ENCODE peak calls at places on chromosomes 11 and 22, in ten cellular contexts. V, Z, J, K, M, I, N, S, T and Q are unnamed samples.

GRCh38 chr11:116791002-116791812 is 472 bp downstream of the APOA5 start:
- DNase-seq in S (no peak), M (peak; percentile 86), Z (peak; percentile 86), J (peak; percentile 69), I (peak; percentile 74), N (peak; percentile 86), K (peak; percentile 77), V (peak; percentile 85), T (peak; percentile 86), Q (peak; percentile 76)

GRCh38 chr11:76672431-76673163 is 2.0 kb upstream of the LRRC32 start:
- DNase-seq in I (no peak), S (no peak), K (peak; percentile 72), V (no peak), T (no peak), N (no peak), M (no peak), Z (no peak), J (no peak), Q (no peak)

GRCh38 chr11:58647141-58647699 is 24.8 kb downstream of the CNTF start:
- DNase-seq in N (no peak), I (no peak), J (no peak), V (no peak), K (no peak), Z (no peak), M (no peak), T (no peak), S (no peak), Q (no peak)

GRCh38 chr11:118671254-118671653 is 8.2 kb downstream of the TREH start:
- DNase-seq in T (no peak), V (no peak), S (no peak), J (no peak), Z (no peak), N (no peak), I (no peak), K (no peak), M (no peak), Q (no peak)

GRCh38 chr11:68870470-68870869 is 28.8 kb upstream of the CPT1A start:
- DNase-seq in N (no peak), M (no peak), T (no peak), V (peak; percentile 21), J (peak; percentile 40), Z (no peak), S (no peak), I (no peak), K (no peak), Q (peak; percentile 24)

GRCh38 chr11:71186861-71187260 is 65.5 kb downstream of the SHANK2 start:
- DNase-seq in I (no peak), K (no peak), Z (no peak), N (no peak), V (no peak), M (no peak), T (no peak), S (no peak), J (no peak), Q (no peak)

GRCh38 chr11:99424313-99425084 is 403.8 kb downstream of the CNTN5 start:
- DNase-seq in V (no peak), Z (no peak), N (no peak), S (no peak), I (no peak), J (no peak), T (no peak), K (no peak), M (peak; percentile 51), Q (no peak)

GRCh38 chr11:27468209-27468608 is 4.4 kb downstream of the LGR4 start:
- DNase-seq in V (no peak), N (no peak), S (no peak), M (no peak), T (no peak), I (no peak), J (peak; percentile 78), K (no peak), Z (no peak), Q (peak; percentile 96)

GRCh38 chr22:38112361-38112760 is 1.9 kb upstream of the BAIAP2L2 start:
- DNase-seq in S (no peak), T (peak; percentile 19), K (no peak), J (no peak), I (no peak), M (no peak), Z (no peak), V (no peak), N (no peak), Q (no peak)

GRCh38 chr22:39241632-39242388 is 3.0 kb downstream of the PDGFB start:
- DNase-seq in N (no peak), S (no peak), I (no peak), K (no peak), J (no peak), T (no peak), M (no peak), V (no peak), Z (peak; percentile 65), Q (no peak)

DNA sequence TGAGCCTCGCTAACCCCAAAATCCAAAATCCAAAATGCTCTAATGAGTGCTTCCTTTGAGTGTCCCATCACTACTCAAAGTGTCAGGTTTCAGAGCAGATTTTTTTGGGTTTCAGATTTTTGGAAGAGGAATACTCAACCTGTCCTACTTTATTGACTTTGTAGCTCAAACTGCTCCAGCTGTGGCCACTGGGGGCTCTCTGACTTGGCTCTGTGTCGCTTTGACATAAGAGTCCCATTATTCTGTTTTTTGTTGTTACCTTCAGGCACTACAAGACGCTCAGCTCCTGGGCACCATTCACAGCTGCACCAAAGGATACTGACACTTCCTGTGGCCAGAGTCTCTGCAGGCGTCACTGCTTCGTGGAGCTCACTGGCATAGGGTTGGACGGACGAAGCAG is 41.1 kb downstream of the PHF21B start:
- DNase-seq in V (no peak), S (no peak), Z (no peak), T (no peak), K (no peak), M (no peak), N (no peak), I (no peak), J (no peak), Q (no peak)
- TF ChIP-seq CTCF in V (no peak), S (no peak), Z (no peak), T (no peak), K (peak; percentile 41), M (no peak), N (no peak), I (no peak), J (no peak), Q (no peak)

GRCh38 chr11:13210424-13210823 is 67.2 kb upstream of the BMAL1 start:
- DNase-seq in V (peak; percentile 79), M (no peak), T (peak; percentile 41), Z (peak; percentile 68), I (peak; percentile 69), K (peak; percentile 30), N (peak; percentile 73), J (peak; percentile 91), S (no peak), Q (peak; percentile 90)

GRCh38 chr11:13207270-13207664 is 70.3 kb upstream of the BMAL1 start:
- DNase-seq in N (no peak), T (no peak), I (no peak), S (no peak), K (no peak), M (no peak), V (no peak), J (no peak), Z (no peak), Q (no peak)

GRCh38 chr11:13209379-13209778 is 68.2 kb upstream of the BMAL1 start:
- DNase-seq in N (no peak), M (no peak), K (no peak), S (no peak), T (no peak), J (no peak), V (no peak), I (no peak), Z (no peak), Q (no peak)

GRCh38 chr11:13207665-13208594 is 69.7 kb upstream of the BMAL1 start:
- DNase-seq in J (peak; percentile 96), M (no peak), N (no peak), V (peak; percentile 46), Z (no peak), K (no peak), T (peak; percentile 27), S (no peak), I (peak; percentile 63), Q (peak; percentile 94)

GRCh38 chr11:13208921-13209320 is 68.7 kb upstream of the BMAL1 start:
- DNase-seq in K (no peak), J (no peak), M (no peak), V (no peak), S (no peak), T (no peak), I (no peak), N (no peak), Z (no peak), Q (peak; percentile 75)
- H3K4me3 ChIP-seq in K (no peak overlapping the region), J (no peak overlapping the region), M (no peak overlapping the region), V (no peak overlapping the region), S (no peak overlapping the region), T (no peak overlapping the region), I (no peak overlapping the region), N (no peak overlapping the region), Z (no peak overlapping the region), Q (no peak overlapping the region)

GRCh38 chr11:1763796-1764661 is at the start of gene CTSD:
- DNase-seq in K (peak; percentile 86), J (peak; percentile 72), I (peak; percentile 90), S (no peak), M (peak; percentile 94), T (peak; percentile 94), Z (peak; percentile 92), V (peak; percentile 90), N (peak; percentile 94), Q (peak; percentile 86)

GRCh38 chr11:1768141-1768469 is 4.4 kb upstream of the CTSD start:
- DNase-seq in K (no peak), T (no peak), J (no peak), I (no peak), S (no peak), V (no peak), Z (no peak), N (no peak), M (no peak), Q (no peak)

GRCh38 chr11:1767399-1768140 is 3.8 kb upstream of the CTSD start:
- DNase-seq in T (no peak), I (no peak), M (no peak), V (no peak), S (no peak), Z (no peak), J (no peak), N (peak; percentile 15), K (no peak), Q (no peak)

GRCh38 chr11:1766719-1767398 is 3.1 kb upstream of the CTSD start:
- DNase-seq in N (no peak), T (no peak), M (no peak), V (no peak), K (no peak), S (no peak), J (no peak), Z (no peak), I (no peak), Q (no peak)

GRCh38 chr11:1765871-1766718 is 2.4 kb upstream of the CTSD start:
- DNase-seq in Z (no peak), N (no peak), I (no peak), T (no peak), S (no peak), K (no peak), J (no peak), M (no peak), V (no peak), Q (no peak)
- TF ChIP-seq CTCF in Z (no peak), N (no peak), I (no peak), T (no peak), S (no peak), K (peak; percentile 44), J (no peak), M (no peak), V (peak; percentile 3), Q (no peak)

DNA sequence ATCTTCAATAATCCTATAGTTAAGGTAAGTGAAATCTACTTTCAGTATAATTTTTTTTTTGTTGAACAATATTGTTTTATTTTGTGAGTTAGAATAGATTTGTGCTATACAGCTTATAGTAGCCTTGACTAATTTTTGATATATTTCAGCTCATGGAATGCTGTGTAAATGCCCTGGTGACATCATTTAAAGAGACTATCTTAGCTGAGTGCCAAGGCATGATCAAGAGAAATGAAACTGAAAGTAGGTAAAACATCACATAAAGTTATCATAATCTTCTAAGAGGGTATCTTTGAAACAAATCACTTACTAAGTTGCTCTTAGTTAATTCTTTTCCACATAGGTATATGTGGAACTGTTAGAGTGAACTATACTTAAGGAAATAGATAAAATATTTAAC is 51.4 kb upstream of the ACAT1 start:
- DNase-seq in M (no peak), I (no peak), J (peak; percentile 70), K (no peak), V (no peak), S (no peak), N (no peak), T (no peak), Z (no peak), Q (peak; percentile 67)
- H3K4me3 ChIP-seq in M (no peak overlapping the region), I (no peak overlapping the region), J (no peak overlapping the region), K (no peak overlapping the region), V (no peak overlapping the region), S (no peak overlapping the region), N (no peak overlapping the region), T (no peak overlapping the region), Z (no peak overlapping the region), Q (no peak overlapping the region)